ENCODE peak calls at places on chromosome 10, in eight cellular contexts. I is caudate nucleus; N is ecto neural progenitor cell; G is NCI-H1105 treated with DMSO at 0.1 percent for 48 hours; J is AG09309; C is pulmonary artery endothelial cell; K is nucleus accumbens; X is stimulated activated CD8-positive, alpha-beta memory T cell treated with anti-CD3 and anti-CD28 coated beads, Interleukin-12 subunit alpha, Interleukin-12 subunit beta, amount 100 ng/mL, for 4 hours. E is an unnamed sample.

GRCh38 chr10:51915031-51915542 is 215.7 kb upstream of the CSTF2T start:
- DNase-seq in I (no peak), N (no peak), G (no peak), J (no peak), C (no peak), K (no peak), X (no peak), E (no peak)

GRCh38 chr10:14271621-14272020 is 59.1 kb downstream of the FRMD4A start:
- DNase-seq in I (no peak), N (no peak), G (no peak), J (no peak), C (no peak), K (no peak), X (no peak), E (no peak)

GRCh38 chr10:87589653-87590052 is 70.0 kb upstream of the PAPSS2 start:
- DNase-seq in I (no peak), N (no peak), G (no peak), J (peak; percentile 13), C (no peak), K (no peak), X (no peak), E (no peak)

GRCh38 chr10:103614511-103615158 is 121.1 kb downstream of the NEURL1 start:
- DNase-seq in I (no peak), N (no peak), G (no peak), J (no peak), C (no peak), K (peak; percentile 10), X (no peak), E (no peak)

GRCh38 chr10:104892879-104893278 is 251.8 kb downstream of the SORCS3 start:
- DNase-seq in I (no peak), N (no peak), G (no peak), J (no peak), C (no peak), K (no peak), X (no peak), E (no peak)

GRCh38 chr10:13969118-13969791 is 361.5 kb downstream of the FRMD4A start:
- DNase-seq in I (no peak), N (no peak), G (no peak), J (no peak), C (no peak), K (no peak), X (no peak), E (no peak)

GRCh38 chr10:132326925-132327324 is 5.1 kb upstream of the LRRC27 start:
- DNase-seq in I (no peak), N (no peak), G (no peak), J (no peak), C (no peak), K (no peak), X (no peak), E (no peak)

GRCh38 chr10:77605466-77605865 is 32.1 kb downstream of the KCNMA1 start:
- DNase-seq in I (no peak), N (no peak), G (no peak), J (no peak), C (no peak), K (no peak), X (no peak), E (no peak)

GRCh38 chr10:84340187-84340586 is 11.8 kb downstream of the CCSER2 start:
- DNase-seq in I (no peak), N (no peak), G (no peak), J (no peak), C (no peak), K (no peak), X (no peak), E (no peak)

GRCh38 chr10:118927317-118927716 is 102.2 kb upstream of the NANOS1 start:
- DNase-seq in I (no peak), N (no peak), G (no peak), J (no peak), C (no peak), K (no peak), X (no peak), E (no peak)

GRCh38 chr10:15262036-15262713 is 93.7 kb upstream of the NMT2 start:
- DNase-seq in I (peak; percentile 20), N (no peak), G (no peak), J (no peak), C (no peak), K (no peak), X (no peak), E (no peak)

GRCh38 chr10:78255796-78256638 is 222.4 kb downstream of the RPS24 start:
- DNase-seq in I (no peak), N (no peak), G (no peak), J (peak; percentile 98), C (peak; percentile 88), K (no peak), X (no peak), E (no peak)

GRCh38 chr10:16845248-16845647 is 28.0 kb upstream of the RSU1 start:
- DNase-seq in I (no peak), N (no peak), G (no peak), J (no peak), C (no peak), K (no peak), X (no peak), E (no peak)

GRCh38 chr10:23172846-23173548 is 19.1 kb upstream of the PTF1A start:
- DNase-seq in I (no peak), N (no peak), G (peak; percentile 54), J (no peak), C (no peak), K (no peak), X (no peak), E (no peak)

GRCh38 chr10:86411281-86411841 is 44.8 kb upstream of the GRID1 start:
- DNase-seq in I (peak; percentile 61), N (no peak), G (no peak), J (peak; percentile 78), C (peak; percentile 37), K (no peak), X (no peak), E (no peak)

GRCh38 chr10:15374156-15374555 is 3.1 kb upstream of the FAM171A1 start:
- DNase-seq in I (no peak), N (no peak), G (no peak), J (no peak), C (no peak), K (no peak), X (no peak), E (no peak)

GRCh38 chr10:104277785-104278184 is 8.8 kb downstream of the GSTO2 start:
- DNase-seq in I (no peak), N (no peak), G (peak; percentile 57), J (no peak), C (no peak), K (no peak), X (no peak), E (no peak)

GRCh38 chr10:32073128-32073527 is 16.9 kb upstream of the KIF5B start:
- DNase-seq in I (no peak), N (no peak), G (no peak), J (no peak), C (no peak), K (no peak), X (no peak), E (no peak)

GRCh38 chr10:46002916-46003693 is 27.3 kb downstream of the NCOA4 start:
- DNase-seq in I (no peak), N (no peak), G (no peak), J (no peak), C (no peak), K (no peak), X (no peak), E (no peak)

GRCh38 chr10:87722716-87723115 is 63.0 kb downstream of the PAPSS2 start:
- DNase-seq in I (no peak), N (no peak), G (no peak), J (no peak), C (no peak), K (no peak), X (no peak), E (no peak)

GRCh38 chr10:99976886-99977391 is 32.8 kb downstream of the DNMBP start:
- DNase-seq in I (no peak), N (no peak), G (no peak), J (peak; percentile 80), C (peak; percentile 59), K (no peak), X (no peak), E (no peak)

GRCh38 chr10:18753496-18753895 is 94.3 kb downstream of the ARL5B start:
- DNase-seq in I (no peak), N (no peak), G (no peak), J (no peak), C (no peak), K (no peak), X (no peak), E (no peak)

GRCh38 chr10:114151892-114152291 is 22.1 kb downstream of the CCDC186 start:
- DNase-seq in I (no peak), N (no peak), G (no peak), J (no peak), C (no peak), K (no peak), X (no peak), E (no peak)

GRCh38 chr10:84140036-84140379 is 699 bp downstream of the GHITM start:
- DNase-seq in I (no peak), N (no peak), G (no peak), J (no peak), C (no peak), K (no peak), X (no peak), E (no peak)

GRCh38 chr10:122029503-122030199 is 40.7 kb downstream of the TACC2 start:
- DNase-seq in I (no peak), N (no peak), G (no peak), J (no peak), C (no peak), K (no peak), X (no peak), E (no peak)

GRCh38 chr10:103969436-103969835 is 2.5 kb downstream of the SLK start:
- DNase-seq in I (no peak), N (no peak), G (no peak), J (no peak), C (no peak), K (no peak), X (no peak), E (no peak)